ENCODE peak calls at places on chromosomes 5 and 9, in five cellular contexts. One of them, this sample, is unnamed.

GRCh38 chr9:82555408-82555807 is 507.5 kb downstream of the RASEF start:
- DNase-seq in spleen: no peak
- DNase-seq in SHP77 treated with DMSO at 0.1 percent for 48 hours: no peak
- DNase-seq in right cardiac atrium: no peak
- DNase-seq in CD8-positive, alpha-beta memory T cell: no peak
- DNase-seq in this sample: no peak

GRCh38 chr9:116377179-116377790 is 223.7 kb downstream of the PAPPA start:
- DNase-seq in spleen: no peak
- DNase-seq in SHP77 treated with DMSO at 0.1 percent for 48 hours: no peak
- DNase-seq in right cardiac atrium: no peak
- DNase-seq in CD8-positive, alpha-beta memory T cell: no peak
- DNase-seq in this sample: no peak

GRCh38 chr9:134060546-134060945 is 7.3 kb downstream of the BRD3 start:
- DNase-seq in spleen: peak
- DNase-seq in SHP77 treated with DMSO at 0.1 percent for 48 hours: no peak
- DNase-seq in right cardiac atrium: no peak
- DNase-seq in CD8-positive, alpha-beta memory T cell: no peak
- DNase-seq in this sample: no peak

GRCh38 chr9:136122425-136123383 is 4.0 kb upstream of the TMEM250 start:
- DNase-seq in spleen: peak
- DNase-seq in SHP77 treated with DMSO at 0.1 percent for 48 hours: no peak
- DNase-seq in right cardiac atrium: peak
- DNase-seq in CD8-positive, alpha-beta memory T cell: peak
- DNase-seq in this sample: peak

GRCh38 chr5:36079200-36079761 is 12.6 kb upstream of the UGT3A2 start:
- DNase-seq in spleen: no peak
- DNase-seq in SHP77 treated with DMSO at 0.1 percent for 48 hours: peak
- DNase-seq in right cardiac atrium: no peak
- DNase-seq in CD8-positive, alpha-beta memory T cell: no peak
- DNase-seq in this sample: peak

GRCh38 chr9:100472268-100472667 is 681 bp upstream of the TMEFF1 start:
- DNase-seq in spleen: no peak
- DNase-seq in SHP77 treated with DMSO at 0.1 percent for 48 hours: no peak
- DNase-seq in right cardiac atrium: no peak
- DNase-seq in CD8-positive, alpha-beta memory T cell: no peak
- DNase-seq in this sample: no peak

GRCh38 chr9:9133526-9133925 is 1333.9 kb upstream of the DMAC1 start:
- DNase-seq in spleen: no peak
- DNase-seq in SHP77 treated with DMSO at 0.1 percent for 48 hours: no peak
- DNase-seq in right cardiac atrium: no peak
- DNase-seq in CD8-positive, alpha-beta memory T cell: no peak
- DNase-seq in this sample: no peak

GRCh38 chr9:107707915-107708441 is 218.4 kb upstream of the KLF4 start:
- DNase-seq in spleen: no peak
- DNase-seq in SHP77 treated with DMSO at 0.1 percent for 48 hours: no peak
- DNase-seq in right cardiac atrium: no peak
- DNase-seq in CD8-positive, alpha-beta memory T cell: no peak
- DNase-seq in this sample: no peak

GRCh38 chr9:105484226-105484625 is 36.4 kb downstream of the FSD1L start:
- DNase-seq in spleen: no peak
- DNase-seq in SHP77 treated with DMSO at 0.1 percent for 48 hours: no peak
- DNase-seq in right cardiac atrium: no peak
- DNase-seq in CD8-positive, alpha-beta memory T cell: no peak
- DNase-seq in this sample: no peak

GRCh38 chr5:28580616-28581015 is 1542.2 kb upstream of the CDH9 start:
- DNase-seq in spleen: no peak
- DNase-seq in SHP77 treated with DMSO at 0.1 percent for 48 hours: no peak
- DNase-seq in right cardiac atrium: no peak
- DNase-seq in CD8-positive, alpha-beta memory T cell: no peak
- DNase-seq in this sample: no peak

GRCh38 chr9:98251554-98251953 is 3.9 kb downstream of the TBC1D2 start:
- DNase-seq in spleen: no peak
- DNase-seq in SHP77 treated with DMSO at 0.1 percent for 48 hours: no peak
- DNase-seq in right cardiac atrium: no peak
- DNase-seq in CD8-positive, alpha-beta memory T cell: no peak
- DNase-seq in this sample: no peak

GRCh38 chr5:1223278-1223670 is 1.9 kb upstream of the SLC6A18 start:
- DNase-seq in spleen: no peak
- DNase-seq in SHP77 treated with DMSO at 0.1 percent for 48 hours: no peak
- DNase-seq in right cardiac atrium: peak
- DNase-seq in CD8-positive, alpha-beta memory T cell: no peak
- DNase-seq in this sample: no peak

GRCh38 chr9:33719581-33720374 is 75.6 kb upstream of the PRSS3 start:
- DNase-seq in spleen: peak
- DNase-seq in SHP77 treated with DMSO at 0.1 percent for 48 hours: no peak
- DNase-seq in right cardiac atrium: peak
- DNase-seq in CD8-positive, alpha-beta memory T cell: peak
- DNase-seq in this sample: peak

GRCh38 chr9:128011071-128011817 is 30.5 kb upstream of the EEIG1 start:
- DNase-seq in spleen: peak
- DNase-seq in SHP77 treated with DMSO at 0.1 percent for 48 hours: no peak
- DNase-seq in right cardiac atrium: peak
- DNase-seq in CD8-positive, alpha-beta memory T cell: no peak
- DNase-seq in this sample: no peak